ENCODE peak calls at places on chromosome 22, in six cellular contexts. F, G, J, C, K and A are unnamed samples.

GRCh38 chr22:42680648-42681047 is 31.5 kb upstream of the CYB5R3 start:
- DNase-seq in F (no peak), G (peak), J (no peak), C (peak), K (no peak), A (peak)

GRCh38 chr22:38111941-38112355 is 1.5 kb upstream of the BAIAP2L2 start:
- DNase-seq in F (no peak), G (no peak), J (no peak), C (no peak), K (no peak), A (no peak)

GRCh38 chr22:26797910-26798309 is 140.5 kb downstream of the MIAT start:
- DNase-seq in F (no peak), G (peak), J (no peak), C (no peak), K (no peak), A (no peak)

GRCh38 chr22:38861927-38862326 is 10.1 kb downstream of the CBX6 start:
- DNase-seq in F (no peak), G (no peak), J (no peak), C (no peak), K (no peak), A (no peak)

GRCh38 chr22:22086501-22087158 is 104.0 kb upstream of the TOP3B start:
- DNase-seq in F (no peak), G (no peak), J (no peak), C (no peak), K (no peak), A (no peak)

GRCh38 chr22:19687561-19688300 is 26.6 kb upstream of the SEPTIN5 start:
- DNase-seq in F (no peak), G (peak), J (no peak), C (no peak), K (no peak), A (no peak)

GRCh38 chr22:29031236-29031982 is 30.2 kb downstream of the C22orf31 start:
- DNase-seq in F (no peak), G (no peak), J (no peak), C (peak), K (no peak), A (peak)

GRCh38 chr22:44214764-44215163 is 34.0 kb downstream of the PARVG start:
- DNase-seq in F (no peak), G (no peak), J (no peak), C (no peak), K (no peak), A (no peak)

GRCh38 chr22:37636186-37636948 is 3.1 kb upstream of the SH3BP1 start:
- DNase-seq in F (no peak), G (peak), J (no peak), C (no peak), K (no peak), A (no peak)

GRCh38 chr22:41664951-41665350 is 23.7 kb downstream of the SNU13 start:
- DNase-seq in F (no peak), G (no peak), J (no peak), C (no peak), K (no peak), A (no peak)

GRCh38 chr22:45007247-45007945 is 2.4 kb downstream of the PHF21B start:
- DNase-seq in F (peak), G (peak), J (no peak), C (no peak), K (no peak), A (no peak)

GRCh38 chr22:32080904-32081303 is 37.8 kb downstream of the SLC5A1 start:
- DNase-seq in F (no peak), G (peak), J (no peak), C (peak), K (peak), A (no peak)

GRCh38 chr22:31223786-31224191 is 11.7 kb downstream of the LIMK2 start:
- DNase-seq in F (no peak), G (peak), J (no peak), C (no peak), K (no peak), A (no peak)

GRCh38 chr22:46071451-46072029 is 78.8 kb upstream of the PPARA start:
- DNase-seq in F (peak), G (peak), J (peak), C (peak), K (peak), A (peak)

GRCh38 chr22:36772451-36772850 is 3.5 kb downstream of the IFT27 start:
- DNase-seq in F (no peak), G (no peak), J (no peak), C (no peak), K (no peak), A (no peak)

GRCh38 chr22:17087176-17088131 is 2.7 kb downstream of the IL17RA start:
- DNase-seq in F (no peak), G (peak), J (no peak), C (no peak), K (peak), A (no peak)

GRCh38 chr22:19055801-19056200 is 66.4 kb downstream of the DGCR2 start:
- DNase-seq in F (no peak), G (no peak), J (no peak), C (no peak), K (no peak), A (no peak)

GRCh38 chr22:17339095-17339693 is 30.1 kb upstream of the CECR2 start:
- DNase-seq in F (no peak), G (peak), J (no peak), C (peak), K (no peak), A (no peak)

GRCh38 chr22:47437110-47437509 is 674.7 kb downstream of the TBC1D22A start:
- DNase-seq in F (no peak), G (no peak), J (no peak), C (no peak), K (no peak), A (no peak)

GRCh38 chr22:24578355-24579241 is 14.3 kb downstream of the LRRC75B start:
- DNase-seq in F (no peak), G (no peak), J (no peak), C (peak), K (no peak), A (no peak)

GRCh38 chr22:44143596-44143995 is 37.1 kb upstream of the PARVG start:
- DNase-seq in F (no peak), G (no peak), J (no peak), C (no peak), K (no peak), A (no peak)

GRCh38 chr22:46150615-46151423 is 493 bp downstream of the PPARA start:
- DNase-seq in F (no peak), G (peak), J (peak), C (no peak), K (no peak), A (no peak)

GRCh38 chr22:20566420-20567260 is 59.2 kb downstream of the MED15 start:
- DNase-seq in F (no peak), G (no peak), J (peak), C (no peak), K (peak), A (no peak)

GRCh38 chr22:32237021-32237420 is 18.1 kb downstream of the SLC5A4 start:
- DNase-seq in F (no peak), G (no peak), J (no peak), C (no peak), K (no peak), A (no peak)

GRCh38 chr22:44221710-44222475 is 41.2 kb downstream of the PARVG start:
- DNase-seq in F (no peak), G (no peak), J (no peak), C (no peak), K (no peak), A (no peak)

GRCh38 chr22:50035131-50035881 is 22.7 kb upstream of the IL17REL start:
- DNase-seq in F (no peak), G (no peak), J (no peak), C (no peak), K (no peak), A (no peak)

GRCh38 chr22:45870011-45870410 is 107.0 kb downstream of the WNT7B start:
- DNase-seq in F (no peak), G (no peak), J (no peak), C (no peak), K (no peak), A (no peak)